ENCODE peak calls at places on chromosomes 7 and 10, in seven cellular contexts. B, V, I, T, G, Q and L are unnamed samples.

GRCh38 chr7:27110977-27111752 is 8.7 kb upstream of the HOXA2 start:
- DNase-seq in B (no peak), V (no peak), G (no peak), T (no peak), I (no peak), Q (no peak), L (no peak)

GRCh38 chr7:129166745-129167144 is 21.7 kb upstream of the SMO start:
- DNase-seq in T (no peak), B (no peak), V (no peak), Q (peak), G (no peak), I (peak), L (no peak)

GRCh38 chr7:145737617-145738016 is 379.0 kb upstream of the CNTNAP2 start:
- DNase-seq in G (no peak), B (no peak), T (no peak), V (no peak), I (no peak), Q (no peak), L (no peak)

GRCh38 chr7:7713730-7714129 is 4.7 kb downstream of the RPA3 start:
- DNase-seq in T (no peak), Q (no peak), B (no peak), G (no peak), I (no peak), V (no peak), L (no peak)

GRCh38 chr7:154776350-154776749 is 226.6 kb downstream of the PAXIP1 start:
- DNase-seq in V (no peak), Q (no peak), B (no peak), I (no peak), G (no peak), T (no peak), L (no peak)

GRCh38 chr7:21140622-21141021 is 287.3 kb upstream of the SP4 start:
- DNase-seq in Q (no peak), T (no peak), V (no peak), I (no peak), G (peak), B (no peak), L (peak)

GRCh38 chr10:15106352-15107013 is 9.3 kb downstream of the RPP38 start:
- DNase-seq in Q (peak), G (peak), V (peak), B (peak), T (peak), I (peak), L (peak)

GRCh38 chr7:154914580-154915380 is 88.1 kb downstream of the PAXIP1 start:
- DNase-seq in V (peak), I (no peak), G (no peak), B (no peak), Q (no peak), T (peak), L (no peak)

GRCh38 chr7:129665013-129665401 is 53.5 kb downstream of the NRF1 start:
- DNase-seq in T (peak), I (no peak), Q (no peak), B (no peak), G (peak), V (peak), L (no peak)

GRCh38 chr10:546971-547590 is 142.4 kb downstream of the DIP2C start:
- DNase-seq in G (no peak), B (no peak), V (peak), Q (no peak), I (no peak), T (no peak), L (peak)

GRCh38 chr10:17059197-17059688 is 70.4 kb downstream of the CUBN start:
- DNase-seq in B (no peak), V (no peak), T (no peak), Q (no peak), I (no peak), G (no peak), L (no peak)

GRCh38 chr7:76071316-76072242 is 23.7 kb downstream of the MDH2 start:
- DNase-seq in B (no peak), Q (no peak), T (peak), V (peak), I (no peak), G (no peak), L (no peak)

GRCh38 chr7:72437610-72438009 is 25.5 kb upstream of the CALN1 start:
- DNase-seq in Q (no peak), G (no peak), V (no peak), T (no peak), B (no peak), I (no peak), L (no peak)

GRCh38 chr10:46544989-46545791 is 11.3 kb downstream of the GPRIN2 start:
- DNase-seq in I (no peak), Q (no peak), G (peak), V (peak), B (no peak), T (no peak), L (peak)

GRCh38 chr7:155510975-155511595 is 35.3 kb downstream of the CNPY1 start:
- DNase-seq in G (no peak), Q (no peak), T (no peak), V (no peak), I (no peak), B (no peak), L (no peak)

GRCh38 chr10:17409170-17409733 is 45.1 kb downstream of the ST8SIA6 start:
- DNase-seq in V (no peak), T (no peak), Q (no peak), B (peak), G (no peak), I (no peak), L (peak)

GRCh38 chr7:3065724-3066143 is 22.1 kb upstream of the CARD11 start:
- DNase-seq in T (peak), Q (peak), B (peak), V (peak), G (peak), I (no peak), L (peak)

GRCh38 chr7:29607889-29608288 is 44.3 kb downstream of the PRR15 start:
- DNase-seq in V (no peak), Q (no peak), T (no peak), I (no peak), G (no peak), B (no peak), L (no peak)

GRCh38 chr7:130891254-130892094 is 157.5 kb upstream of the KLF14 start:
- DNase-seq in I (no peak), T (no peak), Q (no peak), B (no peak), V (no peak), G (peak), L (no peak)

GRCh38 chr7:29924006-29924405 is 65.6 kb downstream of the SCRN1 start:
- DNase-seq in B (no peak), I (no peak), G (no peak), V (no peak), T (no peak), Q (no peak), L (no peak)

GRCh38 chr7:15159239-15159638 is 256.7 kb upstream of the DGKB start:
- DNase-seq in I (no peak), B (no peak), V (no peak), T (no peak), G (no peak), Q (no peak), L (no peak)

GRCh38 chr7:28872226-28872625 is 85.9 kb downstream of the TRIL start:
- DNase-seq in V (no peak), I (no peak), T (no peak), B (no peak), G (no peak), Q (no peak), L (no peak)

GRCh38 chr7:106590209-106590816 is 70.6 kb downstream of the CCDC71L start:
- DNase-seq in I (no peak), Q (peak), B (no peak), V (no peak), G (no peak), T (no peak), L (no peak)

GRCh38 chr7:102072636-102073209 is 213.9 kb upstream of the SH2B2 start:
- DNase-seq in T (no peak), G (no peak), I (no peak), V (no peak), Q (no peak), B (no peak), L (no peak)

GRCh38 chr10:122567056-122567660 is 6.6 kb downstream of the DMBT1 start:
- DNase-seq in I (no peak), T (peak), Q (peak), V (peak), G (peak), B (no peak), L (peak)

GRCh38 chr7:70015353-70015752 is 417.1 kb downstream of the AUTS2 start:
- DNase-seq in T (no peak), Q (no peak), B (no peak), I (no peak), V (no peak), G (no peak), L (no peak)

GRCh38 chr7:155466814-155467675 is 9.1 kb downstream of the EN2 start:
- DNase-seq in B (peak), Q (no peak), V (peak), I (no peak), T (peak), G (no peak), L (no peak)

GRCh38 chr7:131618391-131618790 is 62.0 kb upstream of the PODXL start:
- DNase-seq in G (no peak), B (no peak), Q (no peak), I (no peak), V (no peak), T (no peak), L (no peak)

GRCh38 chr10:116984202-116984993 is 20.6 kb downstream of the SHTN1 start:
- DNase-seq in V (no peak), I (no peak), B (peak), Q (no peak), G (no peak), T (no peak), L (no peak)

GRCh38 chr10:73914036-73914435 is 3.1 kb downstream of the PLAU start:
- DNase-seq in Q (no peak), G (no peak), V (no peak), I (no peak), T (no peak), B (no peak), L (no peak)

GRCh38 chr10:11742009-11742778 is at the start of gene ECHDC3:
- DNase-seq in Q (peak), V (peak), B (no peak), I (no peak), G (no peak), T (peak), L (peak)

GRCh38 chr7:141158562-141158961 is 84.7 kb downstream of the TMEM178B start:
- DNase-seq in V (no peak), B (no peak), I (peak), T (no peak), Q (no peak), G (peak), L (no peak)

GRCh38 chr7:17342726-17343125 is 44.3 kb downstream of the AHR start:
- DNase-seq in T (no peak), G (no peak), I (no peak), B (no peak), Q (no peak), V (no peak), L (no peak)

GRCh38 chr10:88810196-88810961 is 7.8 kb downstream of the LIPM start:
- DNase-seq in I (no peak), G (peak), Q (peak), V (peak), T (no peak), B (peak), L (peak)

GRCh38 chr10:23157691-23158369 is 34.3 kb upstream of the PTF1A start:
- DNase-seq in V (peak), B (peak), Q (peak), T (no peak), I (no peak), G (peak), L (peak)

GRCh38 chr10:52197098-52197497 is 117.0 kb upstream of the DKK1 start:
- DNase-seq in G (no peak), Q (no peak), T (no peak), I (no peak), V (no peak), B (no peak), L (no peak)

GRCh38 chr10:124651402-124651887 is 92.7 kb downstream of the FAM53B start:
- DNase-seq in B (peak), G (no peak), T (no peak), Q (no peak), I (no peak), V (no peak), L (no peak)

GRCh38 chr10:124650263-124650662 is 93.9 kb downstream of the FAM53B start:
- DNase-seq in Q (no peak), I (no peak), B (no peak), G (no peak), T (no peak), V (no peak), L (no peak)

GRCh38 chr10:124652200-124652599 is 92.0 kb downstream of the FAM53B start:
- DNase-seq in I (no peak), G (no peak), Q (no peak), T (no peak), B (no peak), V (no peak), L (no peak)

GRCh38 chr10:124649209-124649608 is 95.0 kb downstream of the FAM53B start:
- DNase-seq in Q (no peak), T (no peak), B (no peak), I (no peak), V (peak), G (no peak), L (no peak)

GRCh38 chr10:124650820-124651401 is 93.3 kb downstream of the FAM53B start:
- DNase-seq in I (peak), V (no peak), G (no peak), T (no peak), B (no peak), Q (no peak), L (no peak)
- TF ChIP-seq JUND in I (peak), V (no peak), G (no peak), T (no peak), B (no peak), Q (no peak), L (no peak)

GRCh38 chr7:116525298-116525912 is 569 bp downstream of the CAV1 start:
- DNase-seq in B (no peak), Q (peak), G (no peak), I (no peak), T (no peak), V (peak), L (no peak)
- TF ChIP-seq JUND in B (no peak), Q (no peak), G (no peak), I (no peak), T (no peak), V (no peak), L (no peak)

DNA sequence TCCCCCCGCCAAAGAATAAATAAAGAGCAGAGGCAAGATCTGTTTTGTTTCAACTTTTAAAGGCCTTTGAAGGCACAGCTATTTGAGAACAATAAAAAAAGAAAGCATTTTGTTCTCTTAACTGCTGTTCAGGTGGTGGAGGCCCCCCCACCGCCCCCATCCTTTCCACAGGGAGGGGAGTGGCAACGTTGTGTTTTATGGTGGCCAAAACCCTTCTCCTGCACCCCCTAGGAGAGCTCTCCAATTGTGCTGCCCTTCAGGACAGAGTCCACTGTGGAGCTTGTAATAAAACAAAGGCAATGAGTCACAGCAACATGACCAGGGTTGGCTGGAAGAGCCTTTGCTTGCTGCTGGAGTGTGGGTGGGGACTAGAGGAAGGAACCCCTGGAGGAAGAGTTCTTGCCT is 987.9 kb downstream of the KCNMA1 start:
- DNase-seq in B (no peak), T (no peak), G (no peak), V (no peak), Q (no peak), I (no peak), L (no peak)
- TF ChIP-seq JUND in B (no peak), T (no peak), G (no peak), V (no peak), Q (no peak), I (no peak), L (no peak)

DNA sequence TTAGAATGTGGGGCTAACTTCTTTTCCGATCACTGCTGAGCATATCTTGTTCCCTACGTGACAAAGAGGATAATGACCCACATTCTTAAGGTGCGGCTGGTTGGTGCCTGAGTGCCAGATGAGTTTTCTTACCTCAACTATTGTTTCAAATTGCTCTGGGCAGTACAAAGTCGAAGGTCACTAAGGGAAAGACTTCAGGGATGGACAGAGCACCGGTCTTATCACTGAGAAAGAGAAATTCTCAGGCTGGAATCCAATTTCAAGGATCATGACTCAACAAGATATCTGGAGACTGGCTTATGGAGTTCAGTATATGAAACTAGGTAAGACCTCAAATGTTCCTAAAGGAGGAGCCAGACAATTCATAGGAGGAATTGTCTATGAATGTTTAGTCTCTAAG is 780.3 kb downstream of the SUGCT start:
- DNase-seq in B (no peak), G (no peak), Q (no peak), V (no peak), I (no peak), T (no peak), L (no peak)
- TF ChIP-seq JUND in B (no peak), G (no peak), Q (no peak), V (no peak), I (no peak), T (no peak), L (no peak)

GRCh38 chr10:127332631-127333030 is 136.2 kb upstream of the INSYN2A start:
- DNase-seq in V (no peak), B (no peak), Q (no peak), I (no peak), T (no peak), G (no peak), L (no peak)

GRCh38 chr10:127343831-127344230 is 147.4 kb upstream of the INSYN2A start:
- DNase-seq in G (no peak), Q (no peak), B (no peak), T (no peak), V (no peak), I (no peak), L (no peak)

GRCh38 chr10:127344346-127344745 is 148.0 kb upstream of the INSYN2A start:
- DNase-seq in V (no peak), T (no peak), I (no peak), B (no peak), Q (no peak), G (no peak), L (no peak)

GRCh38 chr10:127337801-127338200 is 141.4 kb upstream of the INSYN2A start:
- DNase-seq in T (no peak), G (no peak), I (no peak), V (no peak), Q (no peak), B (no peak), L (no peak)

DNA sequence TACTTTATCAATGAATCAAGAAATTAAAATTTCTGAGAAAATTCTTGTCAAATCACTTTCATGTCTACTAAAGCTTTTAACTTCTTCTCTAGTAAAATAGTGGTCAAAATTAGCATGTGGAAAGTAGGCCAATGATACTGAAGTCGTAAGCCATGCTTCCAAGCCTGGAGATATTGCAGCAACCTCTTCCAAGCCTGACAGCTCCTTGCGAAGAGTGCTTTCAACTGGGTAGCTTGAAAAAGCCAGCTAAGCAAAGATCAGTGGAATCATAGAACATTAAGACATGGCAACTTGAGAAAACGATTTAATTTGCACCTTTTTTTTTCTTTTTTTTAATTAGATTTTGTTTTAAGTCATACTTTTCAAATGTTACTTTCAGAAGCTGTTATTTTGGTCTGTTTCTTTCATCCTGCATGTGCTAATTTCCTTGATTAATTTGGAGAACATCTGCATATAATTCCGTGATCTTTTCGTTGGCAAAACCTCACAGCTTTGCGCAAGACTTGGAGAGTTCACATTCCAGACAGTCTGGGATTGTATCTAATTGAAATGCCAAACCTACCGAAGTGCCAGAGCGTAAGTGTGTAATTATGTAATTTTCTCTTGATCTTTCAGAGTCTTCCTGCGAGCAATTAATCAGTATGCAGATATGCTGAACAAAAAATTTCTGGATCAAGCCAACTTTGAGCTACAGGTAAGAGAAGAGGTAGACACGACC is 142.2 kb upstream of the INSYN2A start:
- DNase-seq in V (no peak), G (no peak), Q (no peak), I (no peak), T (no peak), B (no peak), L (no peak)
- TF ChIP-seq JUND in V (no peak), G (no peak), Q (no peak), I (no peak), T (no peak), B (no peak), L (no peak)

GRCh38 chr10:58178811-58179210 is 88.9 kb downstream of the IPMK start:
- DNase-seq in I (no peak), V (no peak), G (no peak), Q (no peak), B (no peak), T (no peak), L (no peak)
- TF ChIP-seq JUND in I (no peak), V (no peak), G (no peak), Q (no peak), B (no peak), T (no peak), L (no peak)

GRCh38 chr10:79381804-79382221 is 34.5 kb downstream of the PPIF start:
- DNase-seq in G (no peak), V (no peak), B (peak), I (no peak), T (peak), Q (no peak), L (no peak)
- TF ChIP-seq JUND in G (no peak), V (no peak), B (no peak), I (no peak), T (no peak), Q (no peak), L (no peak)

GRCh38 chr10:78831457-78831856 is 237.3 kb upstream of the ZMIZ1 start:
- DNase-seq in Q (no peak), I (no peak), T (no peak), G (no peak), B (no peak), V (no peak), L (no peak)
- TF ChIP-seq JUND in Q (no peak), I (no peak), T (no peak), G (no peak), B (no peak), V (no peak), L (no peak)

GRCh38 chr10:107440741-107441140 is 276.2 kb upstream of the SORCS1 start:
- DNase-seq in I (no peak), V (no peak), B (no peak), T (no peak), G (no peak), Q (no peak), L (no peak)

GRCh38 chr10:107444443-107444842 is 279.9 kb upstream of the SORCS1 start:
- DNase-seq in G (no peak), B (no peak), T (no peak), Q (no peak), I (no peak), V (no peak), L (no peak)

GRCh38 chr10:107443817-107444216 is 279.3 kb upstream of the SORCS1 start:
- DNase-seq in V (no peak), T (no peak), G (no peak), I (no peak), Q (no peak), B (no peak), L (no peak)

GRCh38 chr10:107437921-107438320 is 273.4 kb upstream of the SORCS1 start:
- DNase-seq in I (no peak), T (no peak), B (no peak), Q (no peak), V (no peak), G (no peak), L (no peak)

GRCh38 chr10:107442035-107442505 is 277.6 kb upstream of the SORCS1 start:
- DNase-seq in I (peak), T (no peak), V (no peak), Q (no peak), G (no peak), B (no peak), L (no peak)
- TF ChIP-seq JUND in I (peak), T (no peak), V (no peak), Q (no peak), G (no peak), B (no peak), L (no peak)